ENCODE peak calls at places on chromosomes 5 and 9, in eight cellular contexts. X, I, F, N, Y, M, O and Q are unnamed samples.
A peak's percentile ranks its signal among the peaks of the same experiment; 100 is the strongest.

GRCh38 chr9:109289186-109289585 is 31.7 kb downstream of the EPB41L4B start:
- DNase-seq in I (no peak), F (no peak), N (no peak), O (no peak), X (no peak), M (no peak), Y (no peak), Q (no peak)

GRCh38 chr9:24045150-24045549 is 219.1 kb upstream of the ELAVL2 start:
- DNase-seq in I (no peak), O (no peak), N (no peak), F (no peak), M (no peak), Y (no peak), X (no peak), Q (no peak)

GRCh38 chr9:99820330-99821186 is 1.1 kb upstream of the NR4A3 start:
- DNase-seq in I (no peak), X (peak; percentile 73), O (peak; percentile 79), M (no peak), Y (peak; percentile 66), F (peak; percentile 84), N (peak; percentile 67), Q (peak; percentile 61)

GRCh38 chr9:126419475-126419874 is 92.8 kb downstream of the MVB12B start:
- DNase-seq in F (no peak), N (no peak), M (no peak), O (no peak), Y (no peak), X (no peak), I (no peak), Q (no peak)

GRCh38 chr9:20551236-20551635 is 71.1 kb downstream of the MLLT3 start:
- DNase-seq in O (no peak), F (no peak), M (no peak), N (no peak), I (no peak), X (no peak), Y (no peak), Q (no peak)

GRCh38 chr9:94801685-94802084 is 75.2 kb downstream of the AOPEP start:
- DNase-seq in Y (no peak), N (no peak), I (no peak), X (peak; percentile 72), F (no peak), M (no peak), O (no peak), Q (no peak)

GRCh38 chr9:82332018-82332773 is 343.6 kb downstream of the SPATA31D1 start:
- DNase-seq in M (no peak), O (no peak), N (no peak), Y (no peak), I (no peak), X (peak; percentile 17), F (no peak), Q (peak; percentile 52)

GRCh38 chr5:115831163-115831768 is 10.1 kb downstream of the ATG12 start:
- DNase-seq in I (peak; percentile 24), O (no peak), N (peak; percentile 27), M (no peak), X (no peak), F (peak; percentile 81), Y (peak; percentile 25), Q (no peak)

GRCh38 chr5:172820046-172820767 is 13.8 kb upstream of the ERGIC1 start:
- DNase-seq in F (no peak), O (peak; percentile 70), I (no peak), M (no peak), N (peak; percentile 57), Y (no peak), X (no peak), Q (no peak)